ENCODE peak calls at places on chromosome 2, in ten cellular contexts. S is CD4-positive, CD25-positive, alpha-beta regulatory T cell; I is upper lobe of right lung; N is cardiac muscle cell; O is naive thymus-derived CD4-positive, alpha-beta T cell; E is psoas muscle; R is HCT116; C is heart right ventricle; M is CD8-positive, alpha-beta T cell; Q is stomach. L is an unnamed sample.

GRCh38 chr2:73290049-73290839 is 3.1 kb downstream of the EGR4 start:
- DNase-seq in Q (no peak), C (no peak), S (no peak), O (peak; percentile 44), N (peak; percentile 56), R (no peak), E (no peak), M (peak; percentile 58), I (no peak), L (no peak)

GRCh38 chr2:201639205-201639604 is 4.1 kb downstream of the TMEM237 start:
- DNase-seq in O (no peak), Q (no peak), C (no peak), R (no peak), M (no peak), E (no peak), S (no peak), I (no peak), N (no peak), L (no peak)

GRCh38 chr2:209762564-209762963 is 9.1 kb upstream of the UNC80 start:
- DNase-seq in R (no peak), M (no peak), I (no peak), Q (no peak), N (no peak), C (no peak), S (no peak), E (no peak), O (no peak), L (no peak)

GRCh38 chr2:3807853-3808252 is 104.5 kb downstream of the DCDC2C start:
- DNase-seq in M (no peak), I (no peak), Q (no peak), S (no peak), R (no peak), E (no peak), N (peak; percentile 67), C (no peak), O (no peak), L (no peak)

GRCh38 chr2:170157025-170157684 is 20.8 kb upstream of the MYO3B start:
- DNase-seq in M (no peak), R (no peak), I (no peak), S (no peak), Q (no peak), O (no peak), N (peak; percentile 12), E (no peak), C (no peak), L (no peak)

GRCh38 chr2:68720665-68721064 is 13.9 kb upstream of the ARHGAP25 start:
- DNase-seq in I (no peak), N (no peak), E (no peak), M (no peak), S (no peak), O (no peak), R (no peak), Q (no peak), C (no peak), L (no peak)

GRCh38 chr2:112579280-112579679 is 5.1 kb upstream of the CHCHD5 start:
- DNase-seq in E (no peak), M (no peak), Q (no peak), O (no peak), C (no peak), N (peak; percentile 86), S (no peak), I (no peak), R (no peak), L (no peak)

GRCh38 chr2:21042958-21043743 is 722 bp downstream of the APOB start:
- DNase-seq in E (peak; percentile 78), O (peak; percentile 31), C (peak; percentile 68), R (peak; percentile 8), I (peak; percentile 77), S (peak; percentile 26), N (peak; percentile 64), Q (peak; percentile 74), M (peak; percentile 68), L (peak; percentile 84)

GRCh38 chr2:16262516-16263178 is 322.3 kb downstream of the MYCN start:
- DNase-seq in Q (no peak), C (no peak), I (no peak), E (no peak), R (no peak), O (no peak), S (no peak), M (no peak), N (no peak), L (no peak)

GRCh38 chr2:190342601-190343000 is 788 bp upstream of the INPP1 start:
- DNase-seq in Q (no peak), N (no peak), R (no peak), C (no peak), O (no peak), S (no peak), M (no peak), E (no peak), I (no peak), L (no peak)

GRCh38 chr2:190343170-190343499 is 254 bp upstream of the INPP1 start:
- DNase-seq in N (no peak), R (no peak), S (no peak), M (no peak), E (no peak), I (no peak), O (no peak), C (no peak), Q (no peak), L (no peak)

GRCh38 chr2:190344275-190344827 is 962 bp downstream of the INPP1 start:
- DNase-seq in Q (peak; percentile 48), O (no peak), M (no peak), S (no peak), I (no peak), R (no peak), E (peak; percentile 69), N (no peak), C (no peak), L (no peak)

GRCh38 chr2:190340369-190340768 is 3.0 kb upstream of the INPP1 start:
- DNase-seq in I (no peak), O (no peak), C (no peak), Q (no peak), R (peak; percentile 67), M (no peak), E (no peak), N (no peak), S (no peak), L (no peak)

GRCh38 chr2:190343500-190344274 is at the start of gene INPP1:
- DNase-seq in R (no peak), Q (peak; percentile 64), O (peak; percentile 30), N (peak; percentile 72), M (peak; percentile 62), E (peak; percentile 82), S (peak; percentile 21), C (peak; percentile 78), I (peak; percentile 89), L (no peak)
- H3K27ac ChIP-seq in R (peak within 1 kb of the TSS; percentile 78), Q (peak within 1 kb of the TSS; percentile 92), O (peak within 1 kb of the TSS; percentile 26), N (no peak within 1 kb of the TSS), M (peak within 1 kb of the TSS; percentile 19), E (peak within 1 kb of the TSS; percentile 90), S (no peak within 1 kb of the TSS), C (peak within 1 kb of the TSS; percentile 93), I (peak within 1 kb of the TSS; percentile 88), L (peak within 1 kb of the TSS; percentile 97)

GRCh38 chr2:36360063-36360462 is 4.5 kb downstream of the CRIM1 start:
- DNase-seq in R (no peak), Q (no peak), M (no peak), O (no peak), E (no peak), C (no peak), S (no peak), N (no peak), I (no peak), L (no peak)
- H3K4me1 ChIP-seq in R (peaks cover 33% of the 10 kb centered on the region), Q (peaks cover 83% of the 10 kb centered on the region), M (peaks cover 23% of the 10 kb centered on the region), O (peaks cover 9% of the 10 kb centered on the region), E (peaks cover 66% of the 10 kb centered on the region), C (peaks cover 58% of the 10 kb centered on the region), S (peaks cover 23% of the 10 kb centered on the region), N (no peaks in the 10 kb centered on the region), I (peaks cover 48% of the 10 kb centered on the region), L (peaks cover 44% of the 10 kb centered on the region)

DNA sequence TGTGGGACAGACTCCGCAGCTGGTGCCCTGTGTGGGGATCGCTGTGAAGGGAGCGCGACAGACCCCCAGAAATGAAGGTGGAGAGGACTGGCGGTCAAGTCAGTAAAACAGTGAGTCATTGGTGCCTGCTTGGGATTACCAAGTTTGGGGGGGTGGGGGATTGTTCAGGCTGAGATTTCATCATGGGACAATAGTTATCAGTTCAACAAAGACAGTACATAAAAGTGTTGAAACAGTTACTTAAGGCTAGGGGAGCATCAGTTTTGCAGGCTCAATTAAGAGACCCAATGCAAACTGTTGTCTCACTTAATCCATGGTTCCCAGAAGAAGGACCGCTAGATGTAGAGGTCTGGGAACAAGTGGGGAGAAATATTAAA is 42.4 kb upstream of the PDK1 start:
- DNase-seq in E (no peak), N (no peak), I (no peak), M (no peak), C (no peak), S (no peak), O (no peak), Q (no peak), R (no peak), L (no peak)
- H3K27ac ChIP-seq in E (no peak overlapping the region), N (no peak overlapping the region), I (no peak overlapping the region), M (no peak overlapping the region), C (no peak overlapping the region), S (no peak overlapping the region), O (no peak overlapping the region), Q (no peak overlapping the region), R (no peak overlapping the region), L (no peak overlapping the region)

GRCh38 chr2:238337846-238338245 is 17.5 kb downstream of the TRAF3IP1 start:
- DNase-seq in M (no peak), O (no peak), E (no peak), N (no peak), I (no peak), S (no peak), C (no peak), R (no peak), Q (no peak), L (no peak)

GRCh38 chr2:238341536-238341935 is 21.2 kb downstream of the TRAF3IP1 start:
- DNase-seq in N (no peak), S (no peak), C (no peak), I (no peak), O (no peak), R (no peak), Q (peak; percentile 35), E (no peak), M (no peak), L (no peak)

GRCh38 chr2:238339814-238340213 is 19.5 kb downstream of the TRAF3IP1 start:
- DNase-seq in Q (no peak), E (no peak), R (no peak), M (no peak), C (no peak), N (no peak), O (no peak), S (no peak), I (no peak), L (no peak)

GRCh38 chr2:238339395-238339780 is 19.1 kb downstream of the TRAF3IP1 start:
- DNase-seq in Q (no peak), R (no peak), I (no peak), C (no peak), S (no peak), N (no peak), E (no peak), O (no peak), M (no peak), L (no peak)

DNA sequence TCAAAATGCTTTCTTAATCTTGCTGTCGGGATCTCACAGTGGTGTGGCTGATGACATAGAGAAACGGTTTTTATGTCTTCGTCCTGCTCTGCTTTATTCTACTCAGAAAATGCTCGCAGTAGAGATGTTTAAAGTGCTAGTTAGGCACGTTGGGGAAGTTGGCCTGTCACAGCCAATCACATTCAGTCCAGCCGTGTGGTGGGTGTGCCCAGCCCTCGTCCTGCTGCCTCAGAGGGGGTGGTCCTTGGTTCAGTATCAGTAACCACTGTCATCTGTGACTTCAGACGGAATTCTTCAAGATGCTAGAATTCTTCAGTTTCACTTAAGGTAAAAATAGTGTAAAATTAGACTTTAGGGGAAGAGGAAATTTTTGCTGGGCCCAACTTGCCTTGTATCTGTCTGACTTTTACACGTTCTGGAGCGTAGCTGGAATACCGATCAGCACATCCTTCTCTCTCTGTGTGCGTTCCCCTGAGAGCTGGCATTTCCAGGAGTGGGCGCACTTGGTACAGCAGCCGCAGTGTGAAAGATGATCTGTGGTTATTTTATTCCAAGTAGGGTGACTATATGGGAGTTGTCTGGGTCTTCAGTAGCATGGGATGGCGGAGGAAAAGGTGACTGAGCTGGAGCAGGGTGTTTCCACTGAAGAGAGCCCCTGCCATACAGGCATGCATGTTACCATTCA is 18.5 kb downstream of the TRAF3IP1 start:
- DNase-seq in E (no peak), R (no peak), N (no peak), O (no peak), M (no peak), I (no peak), Q (no peak), S (no peak), C (no peak), L (no peak)
- H3K4me1 ChIP-seq in E (peaks cover 31% of the 10 kb centered on the region), R (no peaks in the 10 kb centered on the region), N (no peaks in the 10 kb centered on the region), O (no peaks in the 10 kb centered on the region), M (peaks cover 5% of the 10 kb centered on the region), I (no peaks in the 10 kb centered on the region), Q (peaks cover 11% of the 10 kb centered on the region), S (no peaks in the 10 kb centered on the region), C (no peaks in the 10 kb centered on the region), L (no peaks in the 10 kb centered on the region)

L was measured in ascending aorta.